ENCODE peak calls at places on chromosomes 1 and 21, in six cellular contexts. G is brain microvascular endothelial cell, H is GM23338, W is astrocyte of the cerebellum, B is NB4, F is astrocyte of the spinal cord. S is an unnamed sample.

GRCh38 chr1:91091812-91092211 is 70.0 kb upstream of the ZNF644 start:
- DNase-seq in G (no peak), H (no peak), W (no peak), B (no peak), F (no peak), S (no peak)

GRCh38 chr1:10897981-10898728 is 101.7 kb upstream of the CASZ1 start:
- DNase-seq in G (no peak), H (no peak), W (no peak), B (peak; percentile 97), F (peak; percentile 56), S (no peak)

GRCh38 chr1:247812637-247813036 is 11.3 kb downstream of the OR14A16 start:
- DNase-seq in G (no peak), H (no peak), W (no peak), B (no peak), F (no peak), S (no peak)

GRCh38 chr1:215568287-215568692 is 1.2 kb downstream of the KCTD3 start:
- DNase-seq in G (peak; percentile 28), H (no peak), W (peak; percentile 27), B (peak; percentile 44), F (peak; percentile 74), S (no peak)

GRCh38 chr1:91781371-91781825 is 104.6 kb downstream of the TGFBR3 start:
- DNase-seq in G (peak; percentile 73), H (no peak), W (no peak), B (no peak), F (peak; percentile 83), S (peak; percentile 65)

GRCh38 chr1:228163004-228163753 is 2.4 kb upstream of the IBA57 start:
- DNase-seq in G (peak; percentile 32), H (peak; percentile 19), W (no peak), B (no peak), F (peak; percentile 4), S (no peak)

GRCh38 chr1:153598309-153599172 is 14.4 kb downstream of the S100A16 start:
- DNase-seq in G (peak; percentile 28), H (peak; percentile 93), W (peak; percentile 27), B (peak; percentile 97), F (peak; percentile 66), S (no peak)

GRCh38 chr1:179881642-179882252 is 338 bp upstream of the TOR1AIP1 start:
- DNase-seq in G (peak; percentile 84), H (peak; percentile 83), W (peak; percentile 81), B (peak; percentile 88), F (peak; percentile 96), S (peak; percentile 84)

GRCh38 chr1:230866171-230866811 is 2.0 kb downstream of the C1orf198 start:
- DNase-seq in G (no peak), H (no peak), W (no peak), B (no peak), F (peak; percentile 52), S (peak; percentile 49)

GRCh38 chr1:92583821-92584760 is 97.4 kb upstream of the GFI1 start:
- DNase-seq in G (peak; percentile 43), H (no peak), W (peak; percentile 50), B (peak; percentile 88), F (peak; percentile 84), S (no peak)

GRCh38 chr1:50970508-50970885 is 452 bp downstream of the CDKN2C start:
- DNase-seq in G (no peak), H (no peak), W (no peak), B (no peak), F (no peak), S (no peak)

GRCh38 chr21:31326478-31327247 is 17.4 kb downstream of the TIAM1 start:
- DNase-seq in G (no peak), H (no peak), W (no peak), B (peak; percentile 64), F (no peak), S (no peak)

GRCh38 chr1:1359316-1359667 is 937 bp upstream of the MXRA8 start:
- DNase-seq in G (peak; percentile 52), H (no peak), W (peak; percentile 80), B (no peak), F (peak; percentile 83), S (no peak)

GRCh38 chr1:192984058-192984457 is 75.1 kb downstream of the UCHL5 start:
- DNase-seq in G (no peak), H (no peak), W (no peak), B (no peak), F (no peak), S (no peak)

GRCh38 chr1:154442006-154442740 is 37.0 kb downstream of the IL6R start:
- DNase-seq in G (peak; percentile 55), H (peak; percentile 54), W (no peak), B (no peak), F (no peak), S (no peak)

GRCh38 chr1:169236880-169237279 is 130.4 kb downstream of the ATP1B1 start:
- DNase-seq in G (no peak), H (no peak), W (no peak), B (no peak), F (no peak), S (no peak)
- TF ChIP-seq CTCF in G (no peak), H (no peak), W (no peak), B (no peak), F (no peak), S (no peak)

GRCh38 chr1:61337981-61338848 is 255.9 kb downstream of the NFIA start:
- DNase-seq in G (peak; percentile 95), H (peak; percentile 69), W (peak; percentile 95), B (peak; percentile 4), F (peak; percentile 96), S (peak; percentile 32)
- H3K4me3 ChIP-seq in G (no peak overlapping the region), H (no peak overlapping the region), W (peak overlapping the region; percentile 7), B (no peak overlapping the region), F (no peak overlapping the region), S (peak overlapping the region; percentile 2)

GRCh38 chr1:152189657-152190442 is 30.8 kb upstream of the RPTN start:
- DNase-seq in G (peak; percentile 64), H (peak; percentile 87), W (no peak), B (peak; percentile 69), F (peak; percentile 68), S (no peak)
- TF ChIP-seq CTCF in G (peak; percentile 86), H (peak; percentile 82), W (peak; percentile 73), B (peak; percentile 68), F (peak; percentile 81), S (peak; percentile 80)

DNA sequence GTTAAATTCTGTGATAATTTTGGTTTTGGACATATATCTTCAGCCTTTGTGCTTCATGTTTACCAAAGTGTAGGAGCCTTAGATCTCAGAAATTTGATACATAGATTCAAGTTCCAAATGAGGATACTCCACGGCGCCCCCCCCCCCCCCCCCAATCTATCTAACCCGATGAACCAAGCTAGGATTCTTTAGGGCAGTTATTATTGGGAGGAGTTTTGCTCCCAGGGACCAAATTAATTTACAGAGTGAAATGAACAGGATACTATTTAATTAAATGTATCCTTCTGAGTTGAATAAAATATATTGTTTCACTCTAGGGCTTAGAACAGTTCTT is 3.2 kb downstream of the USP25 start:
- DNase-seq in G (no peak), H (no peak), W (no peak), B (no peak), F (no peak), S (no peak)
- H3K4me3 ChIP-seq in G (no peak overlapping the region), H (no peak overlapping the region), W (peak overlapping the region; percentile 78), B (peak overlapping the region; percentile 95), F (no peak overlapping the region), S (no peak overlapping the region)

GRCh38 chr1:84969489-84970250 is 27.2 kb downstream of the MCOLN2 start:
- DNase-seq in G (no peak), H (no peak), W (no peak), B (no peak), F (no peak), S (no peak)

GRCh38 chr1:84971957-84972356 is 25.0 kb downstream of the MCOLN2 start:
- DNase-seq in G (no peak), H (no peak), W (no peak), B (no peak), F (no peak), S (no peak)

GRCh38 chr1:84975035-84975434 is 21.9 kb downstream of the MCOLN2 start:
- DNase-seq in G (no peak), H (no peak), W (no peak), B (no peak), F (no peak), S (no peak)

GRCh38 chr1:84973493-84974334 is 23.2 kb downstream of the MCOLN2 start:
- DNase-seq in G (no peak), H (peak; percentile 12), W (no peak), B (peak; percentile 27), F (no peak), S (no peak)

DNA sequence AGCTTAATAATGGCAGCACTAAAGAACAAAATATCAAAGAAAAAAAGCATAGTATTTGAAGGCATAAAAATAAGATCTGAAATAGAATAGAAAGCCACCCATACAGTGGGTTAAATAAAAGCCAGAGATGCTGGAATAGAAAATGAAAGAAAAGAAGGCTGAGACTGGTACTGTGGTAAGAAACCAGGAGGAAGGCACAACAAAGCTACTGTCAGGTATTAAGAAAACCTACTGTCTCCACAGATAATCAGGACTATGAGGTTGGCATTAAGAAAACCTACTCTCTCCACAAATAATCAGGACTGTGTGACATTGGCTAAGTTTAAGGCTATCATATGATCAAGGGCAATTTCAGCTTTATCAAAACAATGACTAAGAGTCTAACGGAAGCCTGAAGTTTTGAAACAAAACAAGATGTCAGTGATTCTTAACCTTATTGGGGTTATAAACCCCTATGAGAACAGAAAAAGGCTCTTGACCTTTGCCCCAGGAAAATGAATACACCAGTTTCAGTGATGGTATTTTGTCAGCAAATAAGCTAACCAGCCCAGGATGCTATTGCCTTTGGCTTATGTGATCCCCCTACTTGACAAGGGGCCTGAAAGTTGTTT is 24.4 kb downstream of the MCOLN2 start:
- DNase-seq in G (no peak), H (no peak), W (no peak), B (no peak), F (no peak), S (no peak)
- TF ChIP-seq CTCF in G (no peak), H (no peak), W (no peak), B (no peak), F (no peak), S (no peak)

GRCh38 chr1:160116277-160117147 is 953 bp downstream of the ATP1A2 start:
- DNase-seq in G (no peak), H (no peak), W (peak; percentile 49), B (no peak), F (peak; percentile 50), S (no peak)
- H3K4me3 ChIP-seq in G (no peak overlapping the region), H (peak overlapping the region; percentile 53), W (peak overlapping the region; percentile 38), B (no peak overlapping the region), F (peak overlapping the region; percentile 35), S (no peak overlapping the region)

GRCh38 chr1:5949074-5949760 is 43.0 kb downstream of the NPHP4 start:
- DNase-seq in G (no peak), H (peak; percentile 46), W (no peak), B (no peak), F (no peak), S (no peak)
- TF ChIP-seq CTCF in G (peak; percentile 54), H (peak; percentile 51), W (peak; percentile 14), B (no peak), F (peak; percentile 22), S (no peak)

GRCh38 chr1:26124433-26125318 is 13.1 kb downstream of the PDIK1L start:
- DNase-seq in G (no peak), H (no peak), W (no peak), B (no peak), F (no peak), S (no peak)
- H3K4me3 ChIP-seq in G (no peak overlapping the region), H (no peak overlapping the region), W (no peak overlapping the region), B (no peak overlapping the region), F (no peak overlapping the region), S (no peak overlapping the region)